ENCODE peak calls at places on chromosome 18, in four cellular contexts. B is AG08395, J is GM04504, F is left cardiac atrium. C is an unnamed sample.

GRCh38 chr18:24600076-24600654 is 139.7 kb downstream of the HRH4 start:
- DNase-seq in B (peak; percentile 67), J (peak; percentile 35), F (no peak), C (peak; percentile 1)

GRCh38 chr18:77205769-77206168 is 43.9 kb upstream of the GALR1 start:
- DNase-seq in B (no peak), J (no peak), F (no peak), C (no peak)

GRCh38 chr18:63888473-63889190 is 1.1 kb downstream of the SERPINB2 start:
- DNase-seq in B (peak; percentile 6), J (no peak), F (no peak), C (no peak)

GRCh38 chr18:47594063-47594462 is 336.4 kb downstream of the SMAD2 start:
- DNase-seq in B (no peak), J (no peak), F (no peak), C (no peak)

GRCh38 chr18:58349650-58350049 is 279.2 kb downstream of the ALPK2 start:
- DNase-seq in B (no peak), J (no peak), F (no peak), C (no peak)

GRCh38 chr18:67425724-67426123 is 90.8 kb downstream of the DSEL start:
- DNase-seq in B (peak; percentile 77), J (peak; percentile 80), F (no peak), C (no peak)

GRCh38 chr18:30862900-30863299 is 179.6 kb downstream of the DSC3 start:
- DNase-seq in B (no peak), J (no peak), F (no peak), C (no peak)

GRCh38 chr18:77129150-77129551 is 3.4 kb downstream of the MBP start:
- DNase-seq in B (peak; percentile 73), J (peak; percentile 87), F (no peak), C (no peak)

GRCh38 chr18:22609642-22610041 is 191.9 kb upstream of the CTAGE1 start:
- DNase-seq in B (peak; percentile 22), J (no peak), F (peak; percentile 85), C (no peak)

GRCh38 chr18:48010264-48010663 is 79.8 kb upstream of the SMAD2 start:
- DNase-seq in B (no peak), J (no peak), F (no peak), C (no peak)

GRCh38 chr18:55983433-55983832 is 395.4 kb upstream of the TCF4 start:
- DNase-seq in B (peak; percentile 36), J (no peak), F (no peak), C (no peak)

GRCh38 chr18:33746261-33746660 is 168.2 kb downstream of the ASXL3 start:
- DNase-seq in B (no peak), J (no peak), F (no peak), C (no peak)

GRCh38 chr18:45255142-45255890 is 360.0 kb upstream of the SLC14A2 start:
- DNase-seq in B (peak; percentile 91), J (peak; percentile 80), F (no peak), C (no peak)

GRCh38 chr18:54260376-54261072 is 8.8 kb upstream of the POLI start:
- DNase-seq in B (no peak), J (no peak), F (no peak), C (no peak)

GRCh38 chr18:56315363-56315762 is 323.0 kb downstream of the TXNL1 start:
- DNase-seq in B (peak; percentile 62), J (peak; percentile 22), F (no peak), C (no peak)

GRCh38 chr18:47150029-47150823 is at the start of gene HDHD2:
- DNase-seq in B (peak; percentile 90), J (peak; percentile 45), F (peak; percentile 91), C (peak; percentile 81)

GRCh38 chr18:36269157-36269556 is 28.4 kb upstream of the FHOD3 start:
- DNase-seq in B (no peak), J (no peak), F (no peak), C (no peak)

GRCh38 chr18:74342416-74343043 is 26.9 kb downstream of the C18orf63 start:
- DNase-seq in B (peak; percentile 30), J (peak; percentile 21), F (no peak), C (no peak)

GRCh38 chr18:21760321-21760720 is 19.7 kb downstream of the MIB1 start:
- DNase-seq in B (peak; percentile 9), J (no peak), F (no peak), C (no peak)

GRCh38 chr18:58180738-58181353 is 136.8 kb downstream of the NEDD4L start:
- DNase-seq in B (peak; percentile 67), J (no peak), F (no peak), C (peak; percentile 24)

GRCh38 chr18:22563098-22563707 is 145.5 kb upstream of the CTAGE1 start:
- DNase-seq in B (peak; percentile 87), J (no peak), F (no peak), C (peak; percentile 51)

GRCh38 chr18:52343138-52343537 is 3.1 kb downstream of the DCC start:
- DNase-seq in B (no peak), J (no peak), F (no peak), C (no peak)

C was measured in GDM1.